ENCODE peak calls at places on chromosomes 1 and 21, in eight cellular contexts. G is heart left ventricle, Z is tibial nerve, I is astrocyte of the cerebellum, E is IMR-90, P is fibroblast of lung, S is cardiac fibroblast, H is coronary artery. T is an unnamed sample.

GRCh38 chr1:69077633-69078032 is 490.1 kb upstream of the LRRC7 start:
- DNase-seq in G (no peak), Z (no peak), I (no peak), E (no peak), P (no peak), S (no peak), H (no peak), T (no peak)

GRCh38 chr1:223843934-223844333 is 1.8 kb downstream of the TP53BP2 start:
- DNase-seq in G (no peak), Z (no peak), I (no peak), E (no peak), P (no peak), S (peak), H (no peak), T (no peak)

GRCh38 chr1:34129630-34130029 is 35.4 kb downstream of the CSMD2 start:
- DNase-seq in G (no peak), Z (no peak), I (no peak), E (no peak), P (no peak), S (no peak), H (peak), T (no peak)

GRCh38 chr21:21631961-21632360 is 633.8 kb downstream of the NCAM2 start:
- DNase-seq in G (no peak), Z (no peak), I (no peak), E (peak), P (peak), S (peak), H (no peak), T (no peak)

GRCh38 chr21:46038871-46039397 is 57.4 kb downstream of the COL6A1 start:
- DNase-seq in G (peak), Z (peak), I (peak), E (peak), P (peak), S (peak), H (peak), T (peak)

GRCh38 chr1:230626274-230626673 is 16.0 kb upstream of the COG2 start:
- DNase-seq in G (no peak), Z (no peak), I (no peak), E (no peak), P (no peak), S (no peak), H (no peak), T (no peak)

GRCh38 chr1:160993544-160993943 is 27.4 kb downstream of the F11R start:
- DNase-seq in G (no peak), Z (no peak), I (peak), E (peak), P (peak), S (peak), H (no peak), T (no peak)

GRCh38 chr21:38984982-38985422 is 179.3 kb downstream of the ETS2 start:
- DNase-seq in G (no peak), Z (no peak), I (peak), E (peak), P (peak), S (peak), H (no peak), T (peak)

GRCh38 chr1:182304218-182305016 is 87.2 kb downstream of the GLUL start:
- DNase-seq in G (no peak), Z (peak), I (no peak), E (no peak), P (no peak), S (no peak), H (no peak), T (no peak)

GRCh38 chr1:33410091-33410701 is 20.7 kb downstream of the PHC2 start:
- DNase-seq in G (peak), Z (no peak), I (no peak), E (peak), P (peak), S (peak), H (peak), T (no peak)

GRCh38 chr1:226424228-226425003 is 16.5 kb upstream of the PARP1 start:
- DNase-seq in G (no peak), Z (no peak), I (peak), E (peak), P (peak), S (peak), H (no peak), T (no peak)

GRCh38 chr1:221712776-221713431 is 29.0 kb downstream of the DUSP10 start:
- DNase-seq in G (no peak), Z (no peak), I (no peak), E (no peak), P (no peak), S (no peak), H (no peak), T (no peak)

GRCh38 chr1:9984253-9984652 is 12.8 kb upstream of the RBP7 start:
- DNase-seq in G (no peak), Z (no peak), I (no peak), E (no peak), P (no peak), S (no peak), H (no peak), T (no peak)

GRCh38 chr1:150976879-150977694 is 2.5 kb upstream of the CERS2 start:
- DNase-seq in G (peak), Z (peak), I (no peak), E (no peak), P (no peak), S (no peak), H (peak), T (peak)

GRCh38 chr1:174058639-174059038 is 36.5 kb upstream of the RC3H1 start:
- DNase-seq in G (no peak), Z (no peak), I (no peak), E (peak), P (peak), S (no peak), H (no peak), T (no peak)

GRCh38 chr1:113320972-113321680 is 69.2 kb upstream of the MAGI3 start:
- DNase-seq in G (no peak), Z (no peak), I (no peak), E (peak), P (no peak), S (no peak), H (no peak), T (no peak)

GRCh38 chr1:3237994-3238704 is 169.1 kb downstream of the PRDM16 start:
- DNase-seq in G (no peak), Z (no peak), I (no peak), E (no peak), P (no peak), S (no peak), H (no peak), T (no peak)

GRCh38 chr1:59360170-59360569 is 63.3 kb downstream of the FGGY start:
- DNase-seq in G (no peak), Z (no peak), I (peak), E (peak), P (peak), S (peak), H (no peak), T (no peak)

GRCh38 chr1:84855168-84855567 is 37.8 kb downstream of the LPAR3 start:
- DNase-seq in G (no peak), Z (no peak), I (no peak), E (peak), P (peak), S (peak), H (no peak), T (no peak)

GRCh38 chr21:42107177-42107880 is 36.2 kb downstream of the UMODL1 start:
- DNase-seq in G (no peak), Z (no peak), I (no peak), E (no peak), P (no peak), S (no peak), H (no peak), T (no peak)

GRCh38 chr1:2836333-2836970 is 35.0 kb upstream of the TTC34 start:
- DNase-seq in G (no peak), Z (no peak), I (no peak), E (no peak), P (no peak), S (no peak), H (no peak), T (no peak)

GRCh38 chr1:58409826-58410225 is 136.7 kb downstream of the OMA1 start:
- DNase-seq in G (no peak), Z (no peak), I (peak), E (peak), P (no peak), S (no peak), H (no peak), T (peak)

DNA sequence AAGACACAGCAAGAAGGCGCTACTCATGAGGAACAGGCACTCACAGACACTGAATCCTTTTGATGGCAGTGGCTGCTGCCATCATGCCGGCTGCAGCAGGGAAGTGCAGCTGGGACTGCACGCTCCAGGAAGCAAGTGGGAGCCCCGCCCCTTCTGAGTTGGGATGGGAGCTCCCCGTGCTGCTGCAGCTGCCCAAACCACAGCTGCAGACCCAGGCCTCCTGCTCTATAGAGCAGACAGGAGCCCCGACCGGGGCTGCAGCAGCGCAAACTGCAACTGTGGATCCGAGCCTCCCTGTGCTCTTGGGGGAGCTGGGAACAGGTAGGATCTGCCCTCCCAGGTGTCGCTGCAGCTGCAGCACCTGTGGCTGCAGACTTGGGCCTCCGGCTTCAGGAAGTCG is 65.2 kb upstream of the MARK1 start:
- DNase-seq in G (no peak), Z (no peak), I (no peak), E (no peak), P (no peak), S (no peak), H (no peak), T (no peak)
- TF ChIP-seq CTCF in G (peak), Z (no peak), I (no peak), E (no peak), P (no peak), S (no peak), H (no peak), T (no peak)

DNA sequence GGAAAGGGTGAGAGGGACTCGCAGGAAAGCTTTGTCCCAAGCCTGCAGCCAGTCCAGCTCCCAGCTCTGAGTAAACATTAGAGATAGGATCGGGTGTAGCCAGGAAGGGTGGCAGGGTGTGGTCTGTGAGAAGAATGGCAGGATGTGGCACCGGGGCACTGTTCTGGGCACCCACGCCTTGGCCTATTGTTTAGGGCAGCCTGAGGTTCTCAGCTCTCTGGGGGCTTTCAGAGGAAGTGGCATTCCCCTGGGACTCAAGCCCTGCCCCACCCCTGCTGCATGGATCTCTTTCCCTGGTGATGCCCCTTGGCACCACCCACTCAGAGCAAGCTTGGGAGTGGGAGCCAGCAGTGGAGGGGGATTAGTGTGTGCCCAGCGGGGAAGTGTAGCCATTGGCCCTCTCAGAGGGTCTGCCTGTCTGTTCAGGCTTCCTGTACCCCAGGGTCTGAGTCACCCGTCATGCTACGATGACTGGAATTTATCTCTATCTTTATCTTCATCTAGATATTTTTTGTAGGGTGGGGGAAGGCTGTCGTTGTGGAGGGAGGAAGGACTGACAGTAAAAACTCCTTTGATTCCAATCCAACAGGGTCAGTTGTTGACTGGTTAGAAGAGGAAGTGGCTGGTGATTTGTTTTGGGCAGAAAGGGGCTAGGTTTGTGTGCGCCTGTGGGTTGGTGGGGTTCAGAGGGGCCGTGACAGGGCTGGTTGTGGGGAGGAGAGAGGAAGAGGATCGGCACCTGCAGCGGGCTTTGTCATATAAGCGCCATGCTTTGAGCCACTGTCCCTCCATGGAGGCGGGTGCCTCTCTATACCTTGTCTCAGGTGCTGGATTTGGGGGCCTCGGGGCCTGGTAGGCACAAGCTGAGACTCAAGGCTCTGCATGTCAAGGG is 31.7 kb downstream of the SOX13 start:
- DNase-seq in G (peak), Z (no peak), I (no peak), E (no peak), P (no peak), S (no peak), H (no peak), T (no peak)
- H3K4me3 ChIP-seq in G (no peak), Z (no peak), I (no peak), E (no peak), P (no peak), S (no peak), H (peak), T (no peak)

DNA sequence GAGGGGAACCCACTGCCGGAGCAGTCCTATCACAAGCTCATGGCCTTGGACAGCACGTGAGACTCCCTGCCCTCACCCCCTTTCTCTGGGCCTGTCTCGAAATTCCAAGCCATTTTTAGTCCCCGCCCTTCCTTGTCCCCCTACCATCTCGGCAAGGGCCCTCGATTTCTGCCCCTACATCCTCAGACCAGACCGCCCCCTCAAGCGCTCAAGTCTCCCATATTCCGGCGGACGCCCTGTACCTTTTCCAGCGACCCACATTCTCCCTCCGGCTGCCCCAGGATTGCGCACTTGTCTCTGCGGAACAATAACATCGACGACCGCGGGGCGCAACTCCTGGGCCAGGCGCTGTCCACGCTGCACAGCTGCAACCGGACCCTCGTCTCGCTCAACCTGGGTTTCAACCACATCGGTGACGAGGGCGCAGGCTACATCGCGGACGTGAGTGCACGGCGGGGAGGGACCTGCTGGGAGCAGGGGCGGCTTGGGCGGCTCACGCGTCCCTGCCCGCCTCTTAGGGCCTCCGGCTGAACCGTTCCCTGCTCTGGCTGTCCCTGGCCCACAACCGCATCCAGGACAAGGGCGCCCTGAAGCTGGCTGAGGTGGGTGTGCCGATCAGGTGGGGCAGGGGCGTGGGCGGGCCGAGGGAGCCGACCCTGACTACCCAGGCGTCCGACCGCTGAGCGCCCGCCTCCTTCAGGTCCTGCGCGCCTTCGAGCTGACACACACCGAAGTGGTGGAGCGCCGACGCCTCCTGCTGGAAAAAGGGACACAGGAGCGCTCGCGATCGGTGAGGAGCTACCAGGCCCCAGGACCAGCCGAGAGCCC is 7.0 kb downstream of the LRRC71 start:
- DNase-seq in G (peak), Z (peak), I (peak), E (peak), P (peak), S (peak), H (no peak), T (peak)
- TF ChIP-seq CTCF in G (peak), Z (peak), I (peak), E (peak), P (peak), S (peak), H (peak), T (peak)

DNA sequence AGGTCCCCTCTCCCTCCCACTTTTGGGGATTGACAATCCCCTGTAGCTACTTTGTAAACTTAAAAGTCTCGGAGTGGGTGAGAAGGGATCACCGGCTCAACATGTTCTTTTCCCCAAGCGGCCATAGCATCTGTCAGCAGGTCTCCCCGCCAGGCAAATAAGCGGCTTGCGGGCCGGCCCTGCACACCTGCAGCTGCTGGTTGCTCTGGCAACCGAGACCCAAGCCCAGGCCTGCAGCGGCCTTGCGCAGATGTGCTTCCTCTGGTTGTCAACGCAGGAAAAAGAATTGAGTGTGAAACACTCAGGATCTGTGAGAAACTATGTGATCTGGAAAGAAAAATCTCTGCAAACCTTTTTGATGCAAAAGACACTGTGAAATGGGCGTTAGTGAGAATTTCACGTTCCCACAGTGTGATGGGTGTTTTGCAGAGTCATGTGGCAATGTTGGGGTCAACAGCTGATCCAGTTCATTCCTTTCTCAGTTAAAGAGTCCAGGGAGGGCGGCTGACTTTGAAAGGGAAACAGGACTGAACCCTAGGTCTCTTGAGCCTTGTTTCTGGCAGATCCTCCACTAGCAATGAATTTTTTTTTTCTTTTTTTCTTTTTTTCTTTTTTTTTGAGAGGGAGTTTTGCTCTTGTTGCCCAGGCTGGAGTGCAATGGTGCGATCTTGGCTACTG is 28.4 kb downstream of the TOMM20 start:
- DNase-seq in G (peak), Z (peak), I (no peak), E (no peak), P (peak), S (no peak), H (no peak), T (no peak)
- H3K4me3 ChIP-seq in G (no peak), Z (no peak), I (no peak), E (no peak), P (no peak), S (no peak), H (no peak), T (no peak)

GRCh38 chr21:23111070-23111605 is 2112.9 kb downstream of the NCAM2 start:
- DNase-seq in G (no peak), Z (no peak), I (no peak), E (no peak), P (no peak), S (no peak), H (no peak), T (no peak)
- TF ChIP-seq CTCF in G (no peak), Z (no peak), I (no peak), E (no peak), P (no peak), S (no peak), H (no peak), T (no peak)

DNA sequence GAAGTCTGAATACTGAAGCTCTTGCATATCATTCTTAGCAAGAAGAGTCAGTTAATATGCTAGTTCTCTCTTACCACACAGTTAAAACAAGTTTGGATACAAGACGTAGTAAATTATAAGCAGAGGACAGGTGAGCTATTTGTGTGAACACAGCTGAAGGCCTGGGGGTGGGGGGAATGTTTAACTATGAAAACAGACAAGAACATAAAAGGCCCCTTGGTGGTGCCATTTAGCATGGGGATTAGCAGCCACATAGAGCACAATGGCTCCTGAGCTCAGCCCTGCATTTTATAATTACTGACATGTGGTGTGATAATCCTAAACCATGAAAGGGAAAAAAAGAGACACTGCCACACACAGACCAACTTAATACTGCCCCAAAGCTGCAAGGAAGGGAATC is 94.8 kb downstream of the TGFBR3 start:
- DNase-seq in G (no peak), Z (no peak), I (no peak), E (no peak), P (no peak), S (no peak), H (no peak), T (no peak)
- H3K4me3 ChIP-seq in G (no peak), Z (no peak), I (no peak), E (no peak), P (no peak), S (no peak), H (no peak), T (no peak)

GRCh38 chr1:36076979-36077573 is 6.8 kb upstream of the TEKT2 start:
- DNase-seq in G (no peak), Z (no peak), I (no peak), E (no peak), P (no peak), S (no peak), H (no peak), T (no peak)

GRCh38 chr1:36081926-36082485 is 1.9 kb upstream of the TEKT2 start:
- DNase-seq in G (no peak), Z (no peak), I (no peak), E (no peak), P (no peak), S (no peak), H (no peak), T (no peak)

GRCh38 chr1:36080801-36081200 is 3.1 kb upstream of the TEKT2 start:
- DNase-seq in G (no peak), Z (no peak), I (no peak), E (no peak), P (no peak), S (no peak), H (no peak), T (no peak)

GRCh38 chr1:36083219-36083618 is 675 bp upstream of the TEKT2 start:
- DNase-seq in G (no peak), Z (no peak), I (no peak), E (no peak), P (no peak), S (no peak), H (no peak), T (no peak)

GRCh38 chr1:36080236-36080635 is 3.7 kb upstream of the TEKT2 start:
- DNase-seq in G (no peak), Z (no peak), I (no peak), E (peak), P (no peak), S (no peak), H (no peak), T (no peak)
- TF ChIP-seq CTCF in G (no peak), Z (no peak), I (no peak), E (no peak), P (no peak), S (no peak), H (no peak), T (no peak)

T was measured in HFF-Myc.